ENCODE peak calls at places on chromosomes 1 and 21, in six cellular contexts. R is nephron progenitor cell, Z is NCI-H2029 treated with DMSO at 0.1 percent for 48 hours, Q is aorta, E is mucosa of descending colon, N is tibial artery. W is an unnamed sample.

GRCh38 chr1:47230692-47231313 is 1.2 kb downstream of the TAL1 start:
- DNase-seq in R (peak), Z (no peak), Q (no peak), E (no peak), N (no peak), W (peak)

GRCh38 chr1:48309564-48310082 is 87.1 kb downstream of the SLC5A9 start:
- DNase-seq in R (no peak), Z (no peak), Q (no peak), E (no peak), N (no peak), W (no peak)

GRCh38 chr1:93995837-93996526 is 86.8 kb upstream of the GCLM start:
- DNase-seq in R (no peak), Z (no peak), Q (no peak), E (no peak), N (no peak), W (no peak)

GRCh38 chr1:39926343-39926769 is 24.6 kb upstream of the MYCL start:
- DNase-seq in R (no peak), Z (peak), Q (no peak), E (no peak), N (no peak), W (no peak)

GRCh38 chr1:193767891-193768290 is 581.5 kb upstream of the B3GALT2 start:
- DNase-seq in R (peak), Z (no peak), Q (no peak), E (no peak), N (no peak), W (no peak)

GRCh38 chr21:39238275-39238674 is 55.0 kb upstream of the PSMG1 start:
- DNase-seq in R (no peak), Z (no peak), Q (no peak), E (no peak), N (no peak), W (no peak)

GRCh38 chr1:21329209-21329844 is 39.1 kb upstream of the ECE1 start:
- DNase-seq in R (no peak), Z (no peak), Q (no peak), E (peak), N (no peak), W (peak)

GRCh38 chr1:21822349-21822748 is 10.3 kb downstream of the LDLRAD2 start:
- DNase-seq in R (peak), Z (no peak), Q (no peak), E (peak), N (no peak), W (peak)

GRCh38 chr1:110492573-110492972 is 26.4 kb downstream of the KCNA10 start:
- DNase-seq in R (no peak), Z (no peak), Q (no peak), E (no peak), N (no peak), W (peak)

GRCh38 chr1:11525151-11525505 is 46.2 kb downstream of the DISP3 start:
- DNase-seq in R (no peak), Z (no peak), Q (no peak), E (no peak), N (no peak), W (no peak)

GRCh38 chr1:39076127-39076798 is 50.1 kb downstream of the NDUFS5 start:
- DNase-seq in R (no peak), Z (no peak), Q (peak), E (peak), N (peak), W (no peak)

GRCh38 chr21:29246614-29247013 is 52.1 kb upstream of the BACH1 start:
- DNase-seq in R (no peak), Z (no peak), Q (no peak), E (no peak), N (no peak), W (no peak)

GRCh38 chr21:34651642-34652041 is 17.2 kb upstream of the CLIC6 start:
- DNase-seq in R (no peak), Z (no peak), Q (no peak), E (no peak), N (no peak), W (no peak)

GRCh38 chr1:109225248-109226077 is 11.7 kb downstream of the SARS1 start:
- DNase-seq in R (no peak), Z (no peak), Q (no peak), E (no peak), N (no peak), W (no peak)

GRCh38 chr1:22262583-22262982 is 119.7 kb upstream of the WNT4 start:
- DNase-seq in R (peak), Z (no peak), Q (no peak), E (peak), N (no peak), W (peak)

GRCh38 chr1:9008236-9008635 is 18.0 kb downstream of the SLC2A7 start:
- DNase-seq in R (no peak), Z (no peak), Q (no peak), E (no peak), N (no peak), W (no peak)

GRCh38 chr1:160061376-160062100 is 8.4 kb downstream of the KCNJ10 start:
- DNase-seq in R (no peak), Z (no peak), Q (no peak), E (no peak), N (no peak), W (peak)

GRCh38 chr1:2962946-2963345 is 58.3 kb upstream of the ACTRT2 start:
- DNase-seq in R (no peak), Z (no peak), Q (peak), E (no peak), N (peak), W (no peak)

GRCh38 chr21:33544451-33544850 is 1.6 kb downstream of the SON start:
- DNase-seq in R (no peak), Z (no peak), Q (no peak), E (no peak), N (no peak), W (no peak)

GRCh38 chr1:117683571-117684285 is 77.9 kb downstream of the TENT5C start:
- DNase-seq in R (no peak), Z (no peak), Q (no peak), E (no peak), N (no peak), W (no peak)

W was measured in H7.